ENCODE peak calls at places on chromosomes 11 and 22, in five cellular contexts. One of them, this sample, is unnamed.

GRCh38 chr22:45612940-45613339 is 58.7 kb upstream of the ATXN10 start:
- DNase-seq in ACHN: no peak
- DNase-seq in sciatic nerve: no peak
- DNase-seq in GF-D8: no peak
- DNase-seq in activated effector memory CD4-positive, alpha-beta T cell treated with Interleukin-2 at 50 U/mL for 16 hours: no peak
- DNase-seq in this sample: no peak

GRCh38 chr11:8107642-8108041 is 26.6 kb downstream of the TUB start:
- DNase-seq in activated effector memory CD4-positive, alpha-beta T cell treated with Interleukin-2 at 50 U/mL for 16 hours: no peak
- DNase-seq in ACHN: no peak
- DNase-seq in GF-D8: no peak
- DNase-seq in sciatic nerve: no peak
- DNase-seq in this sample: no peak

GRCh38 chr11:117843666-117844484 is 19.3 kb upstream of the FXYD2 start:
- DNase-seq in activated effector memory CD4-positive, alpha-beta T cell treated with Interleukin-2 at 50 U/mL for 16 hours: peak
- DNase-seq in ACHN: peak
- DNase-seq in GF-D8: no peak
- DNase-seq in sciatic nerve: peak
- DNase-seq in this sample: peak

GRCh38 chr11:12090061-12090572 is 20.3 kb upstream of the MICAL2 start:
- DNase-seq in GF-D8: peak
- DNase-seq in activated effector memory CD4-positive, alpha-beta T cell treated with Interleukin-2 at 50 U/mL for 16 hours: no peak
- DNase-seq in sciatic nerve: no peak
- DNase-seq in ACHN: peak
- DNase-seq in this sample: no peak

GRCh38 chr22:43841742-43842141 is 20.6 kb downstream of the SULT4A1 start:
- DNase-seq in sciatic nerve: no peak
- DNase-seq in ACHN: no peak
- DNase-seq in GF-D8: no peak
- DNase-seq in activated effector memory CD4-positive, alpha-beta T cell treated with Interleukin-2 at 50 U/mL for 16 hours: no peak
- DNase-seq in this sample: no peak

GRCh38 chr22:38870791-38871359 is 1.1 kb downstream of the CBX6 start:
- DNase-seq in sciatic nerve: no peak
- DNase-seq in GF-D8: no peak
- DNase-seq in activated effector memory CD4-positive, alpha-beta T cell treated with Interleukin-2 at 50 U/mL for 16 hours: no peak
- DNase-seq in ACHN: no peak
- DNase-seq in this sample: no peak

GRCh38 chr11:15977116-15977515 is 379.2 kb downstream of the SOX6 start:
- DNase-seq in GF-D8: no peak
- DNase-seq in ACHN: no peak
- DNase-seq in activated effector memory CD4-positive, alpha-beta T cell treated with Interleukin-2 at 50 U/mL for 16 hours: no peak
- DNase-seq in sciatic nerve: no peak
- DNase-seq in this sample: no peak

GRCh38 chr11:8671242-8671641 is 11.2 kb downstream of the TRIM66 start:
- DNase-seq in activated effector memory CD4-positive, alpha-beta T cell treated with Interleukin-2 at 50 U/mL for 16 hours: no peak
- DNase-seq in GF-D8: no peak
- DNase-seq in ACHN: peak
- DNase-seq in sciatic nerve: no peak
- DNase-seq in this sample: peak

GRCh38 chr11:120137187-120137610 is 714 bp downstream of the TRIM29 start:
- DNase-seq in GF-D8: no peak
- DNase-seq in sciatic nerve: peak
- DNase-seq in activated effector memory CD4-positive, alpha-beta T cell treated with Interleukin-2 at 50 U/mL for 16 hours: no peak
- DNase-seq in ACHN: no peak
- DNase-seq in this sample: no peak

GRCh38 chr11:127496165-127496564 is 495.6 kb upstream of the KIRREL3 start:
- DNase-seq in sciatic nerve: no peak
- DNase-seq in activated effector memory CD4-positive, alpha-beta T cell treated with Interleukin-2 at 50 U/mL for 16 hours: no peak
- DNase-seq in ACHN: no peak
- DNase-seq in GF-D8: no peak
- DNase-seq in this sample: no peak

GRCh38 chr11:66142370-66143263 is 72.5 kb downstream of the PACS1 start:
- DNase-seq in activated effector memory CD4-positive, alpha-beta T cell treated with Interleukin-2 at 50 U/mL for 16 hours: no peak
- DNase-seq in ACHN: no peak
- DNase-seq in GF-D8: no peak
- DNase-seq in sciatic nerve: no peak
- DNase-seq in this sample: no peak

GRCh38 chr22:30117256-30117655 is 37.0 kb downstream of the HORMAD2 start:
- DNase-seq in activated effector memory CD4-positive, alpha-beta T cell treated with Interleukin-2 at 50 U/mL for 16 hours: no peak
- DNase-seq in sciatic nerve: no peak
- DNase-seq in ACHN: no peak
- DNase-seq in GF-D8: no peak
- DNase-seq in this sample: no peak

GRCh38 chr11:93984205-93984586 is 37.0 kb upstream of the HEPHL1 start:
- DNase-seq in GF-D8: no peak
- DNase-seq in sciatic nerve: no peak
- DNase-seq in activated effector memory CD4-positive, alpha-beta T cell treated with Interleukin-2 at 50 U/mL for 16 hours: no peak
- DNase-seq in ACHN: no peak
- DNase-seq in this sample: no peak

GRCh38 chr11:72507050-72507449 is 72.7 kb upstream of the CLPB start:
- DNase-seq in GF-D8: no peak
- DNase-seq in activated effector memory CD4-positive, alpha-beta T cell treated with Interleukin-2 at 50 U/mL for 16 hours: no peak
- DNase-seq in ACHN: no peak
- DNase-seq in sciatic nerve: no peak
- DNase-seq in this sample: no peak

GRCh38 chr11:199782-200181 is 6.9 kb downstream of the SCGB1C1 start:
- DNase-seq in activated effector memory CD4-positive, alpha-beta T cell treated with Interleukin-2 at 50 U/mL for 16 hours: no peak
- DNase-seq in sciatic nerve: peak
- DNase-seq in GF-D8: no peak
- DNase-seq in ACHN: no peak
- DNase-seq in this sample: no peak

GRCh38 chr11:1761110-1761856 is 2.4 kb downstream of the CTSD start:
- DNase-seq in activated effector memory CD4-positive, alpha-beta T cell treated with Interleukin-2 at 50 U/mL for 16 hours: no peak
- DNase-seq in GF-D8: no peak
- DNase-seq in sciatic nerve: no peak
- DNase-seq in ACHN: no peak
- DNase-seq in this sample: no peak

GRCh38 chr11:120985718-120986569 is 38.0 kb upstream of the TBCEL start:
- DNase-seq in sciatic nerve: peak
- DNase-seq in activated effector memory CD4-positive, alpha-beta T cell treated with Interleukin-2 at 50 U/mL for 16 hours: peak
- DNase-seq in ACHN: peak
- DNase-seq in GF-D8: no peak
- DNase-seq in this sample: no peak

GRCh38 chr11:63132985-63133775 is 10.8 kb downstream of the SLC22A24 start:
- DNase-seq in activated effector memory CD4-positive, alpha-beta T cell treated with Interleukin-2 at 50 U/mL for 16 hours: no peak
- DNase-seq in sciatic nerve: no peak
- DNase-seq in ACHN: no peak
- DNase-seq in GF-D8: no peak
- DNase-seq in this sample: no peak

GRCh38 chr11:103601230-103601846 is 435.1 kb upstream of the DDI1 start:
- DNase-seq in activated effector memory CD4-positive, alpha-beta T cell treated with Interleukin-2 at 50 U/mL for 16 hours: no peak
- DNase-seq in GF-D8: peak
- DNase-seq in ACHN: peak
- DNase-seq in sciatic nerve: no peak
- DNase-seq in this sample: no peak

GRCh38 chr22:42358643-42359558 is 73.3 kb downstream of the NFAM1 start:
- DNase-seq in ACHN: no peak
- DNase-seq in sciatic nerve: no peak
- DNase-seq in GF-D8: no peak
- DNase-seq in activated effector memory CD4-positive, alpha-beta T cell treated with Interleukin-2 at 50 U/mL for 16 hours: no peak
- DNase-seq in this sample: no peak

GRCh38 chr11:13227676-13228255 is 49.8 kb upstream of the BMAL1 start:
- DNase-seq in sciatic nerve: no peak
- DNase-seq in GF-D8: no peak
- DNase-seq in activated effector memory CD4-positive, alpha-beta T cell treated with Interleukin-2 at 50 U/mL for 16 hours: no peak
- DNase-seq in ACHN: no peak
- DNase-seq in this sample: no peak

GRCh38 chr22:22710719-22711531 is 66.5 kb downstream of the GGTLC2 start:
- DNase-seq in sciatic nerve: peak
- DNase-seq in ACHN: peak
- DNase-seq in activated effector memory CD4-positive, alpha-beta T cell treated with Interleukin-2 at 50 U/mL for 16 hours: peak
- DNase-seq in GF-D8: no peak
- DNase-seq in this sample: no peak

GRCh38 chr11:116808262-116809175 is 14.6 kb downstream of the APOA4 start:
- DNase-seq in sciatic nerve: no peak
- DNase-seq in ACHN: no peak
- DNase-seq in activated effector memory CD4-positive, alpha-beta T cell treated with Interleukin-2 at 50 U/mL for 16 hours: no peak
- DNase-seq in GF-D8: no peak
- DNase-seq in this sample: no peak

GRCh38 chr22:17990167-17990566 is 34.2 kb downstream of the MICAL3 start:
- DNase-seq in activated effector memory CD4-positive, alpha-beta T cell treated with Interleukin-2 at 50 U/mL for 16 hours: no peak
- DNase-seq in sciatic nerve: no peak
- DNase-seq in GF-D8: no peak
- DNase-seq in ACHN: no peak
- DNase-seq in this sample: peak

GRCh38 chr11:44178381-44178780 is 82.9 kb downstream of the EXT2 start:
- DNase-seq in activated effector memory CD4-positive, alpha-beta T cell treated with Interleukin-2 at 50 U/mL for 16 hours: no peak
- DNase-seq in ACHN: no peak
- DNase-seq in GF-D8: no peak
- DNase-seq in sciatic nerve: no peak
- DNase-seq in this sample: no peak

GRCh38 chr11:20110908-20111669 is 49.2 kb downstream of the DBX1 start:
- DNase-seq in sciatic nerve: no peak
- DNase-seq in ACHN: peak
- DNase-seq in activated effector memory CD4-positive, alpha-beta T cell treated with Interleukin-2 at 50 U/mL for 16 hours: no peak
- DNase-seq in GF-D8: no peak
- DNase-seq in this sample: peak

GRCh38 chr22:48185656-48186055 is 1423.2 kb downstream of the TBC1D22A start:
- DNase-seq in GF-D8: no peak
- DNase-seq in sciatic nerve: no peak
- DNase-seq in ACHN: no peak
- DNase-seq in activated effector memory CD4-positive, alpha-beta T cell treated with Interleukin-2 at 50 U/mL for 16 hours: no peak
- DNase-seq in this sample: no peak

GRCh38 chr22:22925146-22925794 is 37.7 kb downstream of the IGLL5 start:
- DNase-seq in sciatic nerve: no peak
- DNase-seq in activated effector memory CD4-positive, alpha-beta T cell treated with Interleukin-2 at 50 U/mL for 16 hours: no peak
- DNase-seq in GF-D8: no peak
- DNase-seq in ACHN: no peak
- DNase-seq in this sample: no peak

This sample was measured in anterior cingulate cortex.